ENCODE peak calls at places on chromosomes 12 and 14, in seven cellular contexts. One of them, this sample, is unnamed.

GRCh38 chr12:90124289-90124688 is 415.7 kb upstream of the ATP2B1 start:
- DNase-seq in K562: no peak
- DNase-seq in GM12878: no peak
- DNase-seq in HepG2: no peak
- DNase-seq in A549: no peak
- DNase-seq in SK-N-SH: no peak
- DNase-seq in IMR-90: no peak
- DNase-seq in this sample: no peak

GRCh38 chr14:72607386-72608125 is 286.3 kb downstream of the DPF3 start:
- DNase-seq in K562: no peak
- DNase-seq in IMR-90: peak
- DNase-seq in HepG2: no peak
- DNase-seq in GM12878: no peak
- DNase-seq in A549: no peak
- DNase-seq in SK-N-SH: no peak
- DNase-seq in this sample: no peak

GRCh38 chr14:63245893-63246292 is 41.6 kb downstream of the RHOJ start:
- DNase-seq in GM12878: no peak
- DNase-seq in IMR-90: no peak
- DNase-seq in K562: no peak
- DNase-seq in SK-N-SH: no peak
- DNase-seq in HepG2: no peak
- DNase-seq in A549: no peak
- DNase-seq in this sample: no peak

GRCh38 chr12:15527201-15527782 is 205.0 kb downstream of the PTPRO start:
- DNase-seq in SK-N-SH: no peak
- DNase-seq in IMR-90: peak
- DNase-seq in GM12878: no peak
- DNase-seq in K562: no peak
- DNase-seq in A549: no peak
- DNase-seq in HepG2: peak
- DNase-seq in this sample: peak

GRCh38 chr12:29334911-29335310 is 46.1 kb downstream of the ERGIC2 start:
- DNase-seq in IMR-90: peak
- DNase-seq in SK-N-SH: no peak
- DNase-seq in K562: no peak
- DNase-seq in GM12878: no peak
- DNase-seq in A549: no peak
- DNase-seq in HepG2: no peak
- DNase-seq in this sample: no peak

GRCh38 chr14:100438271-100438670 is 115.1 kb downstream of the SLC25A47 start:
- DNase-seq in HepG2: no peak
- DNase-seq in K562: no peak
- DNase-seq in A549: no peak
- DNase-seq in SK-N-SH: peak
- DNase-seq in IMR-90: no peak
- DNase-seq in GM12878: no peak
- DNase-seq in this sample: no peak

GRCh38 chr12:112473056-112473455 is 54.3 kb downstream of the PTPN11 start:
- DNase-seq in A549: peak
- DNase-seq in HepG2: no peak
- DNase-seq in GM12878: no peak
- DNase-seq in K562: peak
- DNase-seq in SK-N-SH: peak
- DNase-seq in IMR-90: no peak
- DNase-seq in this sample: no peak

GRCh38 chr14:64387232-64387737 is 868 bp upstream of the MTHFD1 start:
- DNase-seq in A549: peak
- DNase-seq in GM12878: no peak
- DNase-seq in K562: peak
- DNase-seq in HepG2: peak
- DNase-seq in IMR-90: peak
- DNase-seq in SK-N-SH: peak
- DNase-seq in this sample: no peak

GRCh38 chr12:19757317-19757877 is 318.1 kb downstream of the AEBP2 start:
- DNase-seq in IMR-90: peak
- DNase-seq in GM12878: peak
- DNase-seq in A549: no peak
- DNase-seq in SK-N-SH: peak
- DNase-seq in K562: no peak
- DNase-seq in HepG2: no peak
- DNase-seq in this sample: no peak

GRCh38 chr14:77965919-77966435 is 166.1 kb downstream of the ADCK1 start:
- DNase-seq in SK-N-SH: peak
- DNase-seq in GM12878: peak
- DNase-seq in HepG2: peak
- DNase-seq in IMR-90: peak
- DNase-seq in A549: peak
- DNase-seq in K562: peak
- DNase-seq in this sample: peak

GRCh38 chr12:28034271-28034670 is 61.7 kb upstream of the PTHLH start:
- DNase-seq in A549: no peak
- DNase-seq in HepG2: no peak
- DNase-seq in SK-N-SH: no peak
- DNase-seq in GM12878: no peak
- DNase-seq in IMR-90: no peak
- DNase-seq in K562: no peak
- DNase-seq in this sample: no peak

DNA sequence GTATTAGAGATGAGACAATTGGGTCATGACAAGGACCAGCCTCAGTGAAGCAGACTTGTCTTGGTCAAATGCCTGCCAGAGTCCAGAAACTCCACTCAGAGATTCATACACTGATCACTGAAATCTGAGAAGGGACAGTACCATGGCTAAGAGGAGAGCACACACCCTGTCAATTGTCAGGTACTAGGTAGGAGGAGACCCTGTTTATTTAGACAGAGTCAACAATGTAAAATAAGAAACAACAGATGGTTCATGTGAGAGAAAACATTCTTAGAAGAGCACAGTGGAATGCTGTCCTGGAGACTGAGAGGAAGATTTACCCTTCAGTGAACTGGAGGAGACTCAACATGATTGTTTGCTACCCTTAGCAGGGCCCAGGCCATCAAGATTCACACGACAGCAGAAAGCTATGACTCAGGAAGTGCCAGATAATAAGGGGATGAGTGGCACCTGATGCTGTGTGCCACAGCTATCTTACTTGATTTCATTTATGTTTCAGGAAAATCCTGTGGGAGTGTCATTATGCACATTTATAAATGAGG is 136.7 kb upstream of the NEDD1 start:
- DNase-seq in GM12878: no peak
- DNase-seq in IMR-90: no peak
- DNase-seq in A549: no peak
- DNase-seq in K562: no peak
- DNase-seq in HepG2: no peak
- DNase-seq in SK-N-SH: no peak
- DNase-seq in this sample: no peak
- TF ChIP-seq RFX5 in GM12878: no peak
- TF ChIP-seq RFX5 in IMR-90: no peak
- TF ChIP-seq RFX5 in A549: no peak
- TF ChIP-seq RFX5 in K562: no peak
- TF ChIP-seq RFX5 in HepG2: no peak
- TF ChIP-seq RFX5 in SK-N-SH: no peak
- TF ChIP-seq RFX5 in this sample: no peak

GRCh38 chr14:50028458-50028857 is 87.9 kb downstream of the VCPKMT start:
- DNase-seq in IMR-90: no peak
- DNase-seq in K562: peak
- DNase-seq in SK-N-SH: no peak
- DNase-seq in GM12878: no peak
- DNase-seq in HepG2: no peak
- DNase-seq in A549: no peak
- DNase-seq in this sample: no peak
- TF ChIP-seq RFX5 in IMR-90: no peak
- TF ChIP-seq RFX5 in K562: no peak
- TF ChIP-seq RFX5 in SK-N-SH: no peak
- TF ChIP-seq RFX5 in GM12878: no peak
- TF ChIP-seq RFX5 in HepG2: no peak
- TF ChIP-seq RFX5 in A549: no peak
- TF ChIP-seq RFX5 in this sample: no peak

GRCh38 chr12:53205747-53206146 is 1.3 kb downstream of the ITGB7 start:
- DNase-seq in SK-N-SH: no peak
- DNase-seq in GM12878: peak
- DNase-seq in K562: peak
- DNase-seq in A549: no peak
- DNase-seq in HepG2: no peak
- DNase-seq in IMR-90: peak
- DNase-seq in this sample: no peak
- TF ChIP-seq RFX5 in SK-N-SH: no peak
- TF ChIP-seq RFX5 in GM12878: no peak
- TF ChIP-seq RFX5 in K562: no peak
- TF ChIP-seq RFX5 in A549: no peak
- TF ChIP-seq RFX5 in HepG2: no peak
- TF ChIP-seq RFX5 in IMR-90: no peak
- TF ChIP-seq RFX5 in this sample: no peak

GRCh38 chr14:92553456-92553855 is 39.9 kb downstream of the RIN3 start:
- DNase-seq in HepG2: no peak
- DNase-seq in K562: no peak
- DNase-seq in A549: peak
- DNase-seq in IMR-90: peak
- DNase-seq in SK-N-SH: no peak
- DNase-seq in GM12878: no peak
- DNase-seq in this sample: no peak
- TF ChIP-seq RFX5 in HepG2: no peak
- TF ChIP-seq RFX5 in K562: no peak
- TF ChIP-seq RFX5 in A549: no peak
- TF ChIP-seq RFX5 in IMR-90: no peak
- TF ChIP-seq RFX5 in SK-N-SH: no peak
- TF ChIP-seq RFX5 in GM12878: no peak
- TF ChIP-seq RFX5 in this sample: no peak

DNA sequence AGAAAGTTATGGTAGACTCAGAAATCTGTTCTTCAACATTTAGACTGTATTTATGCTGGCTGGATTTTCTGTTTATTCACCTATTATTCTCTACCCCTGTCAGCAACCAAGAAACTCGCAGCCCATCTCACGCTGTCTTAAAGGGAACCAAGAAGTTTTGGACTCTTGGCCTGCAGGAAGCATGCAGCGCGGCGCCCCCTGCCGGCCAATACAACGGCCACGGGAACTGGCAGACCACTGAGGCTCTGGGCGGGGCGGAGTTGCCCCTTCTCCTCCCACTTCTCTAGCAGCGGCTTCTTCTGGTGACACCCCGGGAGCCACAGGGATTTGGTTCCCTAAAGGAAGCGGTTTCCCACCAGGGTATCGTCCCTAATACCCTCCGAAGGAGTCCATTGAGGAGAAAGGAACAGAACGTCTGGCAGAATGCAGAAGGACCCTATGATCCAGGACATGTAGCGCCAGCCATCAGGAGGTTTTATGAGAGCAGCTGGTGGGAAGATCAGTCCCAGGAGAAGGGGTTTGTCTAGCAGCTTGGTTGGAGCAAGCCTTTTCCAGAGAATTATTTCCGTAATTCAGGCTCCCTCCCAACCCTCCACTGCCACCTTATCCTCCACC is 21.0 kb upstream of the RNASE2 start:
- DNase-seq in SK-N-SH: peak
- DNase-seq in IMR-90: no peak
- DNase-seq in K562: peak
- DNase-seq in A549: peak
- DNase-seq in HepG2: no peak
- DNase-seq in GM12878: no peak
- DNase-seq in this sample: peak
- TF ChIP-seq RFX5 in SK-N-SH: no peak
- TF ChIP-seq RFX5 in IMR-90: no peak
- TF ChIP-seq RFX5 in K562: no peak
- TF ChIP-seq RFX5 in A549: no peak
- TF ChIP-seq RFX5 in HepG2: no peak
- TF ChIP-seq RFX5 in GM12878: no peak
- TF ChIP-seq RFX5 in this sample: no peak

This sample was measured in H1.